ENCODE peak calls at places on chromosomes 16 and 17, in six cellular contexts. N is AG04450, B is retina, F is NCI-H748 treated with DMSO at 0.1 percent for 48 hours, Y is right cardiac atrium, O is H7. Q is an unnamed sample.

GRCh38 chr16:16009396-16009795 is 60.0 kb downstream of the ABCC1 start:
- DNase-seq in F (no peak), B (no peak), O (no peak), Y (no peak), N (no peak), Q (no peak)

GRCh38 chr17:57357392-57357784 is 101.1 kb downstream of the MSI2 start:
- DNase-seq in F (no peak), N (no peak), Y (peak), O (no peak), B (no peak), Q (no peak)

GRCh38 chr16:4661661-4662060 is 31.7 kb upstream of the NUDT16L1 start:
- DNase-seq in F (no peak), B (no peak), Y (no peak), O (no peak), N (no peak), Q (no peak)

GRCh38 chr17:72997559-72997958 is 94.9 kb downstream of the SLC39A11 start:
- DNase-seq in N (no peak), O (no peak), F (no peak), B (no peak), Y (no peak), Q (peak)

GRCh38 chr16:2042171-2042570 is 5.5 kb downstream of the NTHL1 start:
- DNase-seq in O (no peak), F (no peak), N (no peak), B (no peak), Y (peak), Q (no peak)

GRCh38 chr17:58352843-58353719 is 1.1 kb upstream of the SUPT4H1 start:
- DNase-seq in B (no peak), O (peak), N (no peak), F (peak), Y (no peak), Q (peak)

GRCh38 chr17:63881935-63882601 is at the start of gene GH2:
- DNase-seq in Y (no peak), B (peak), O (peak), F (no peak), N (no peak), Q (peak)

GRCh38 chr16:76947694-76948093 is 243.3 kb upstream of the MON1B start:
- DNase-seq in Y (no peak), N (no peak), B (no peak), F (no peak), O (no peak), Q (no peak)

GRCh38 chr17:61223725-61224124 is 175.9 kb upstream of the TBX2 start:
- DNase-seq in O (no peak), B (no peak), N (no peak), F (no peak), Y (no peak), Q (no peak)

GRCh38 chr17:40072481-40073346 is 9.9 kb downstream of the THRA start:
- DNase-seq in O (peak), B (no peak), N (no peak), Y (no peak), F (no peak), Q (peak)

GRCh38 chr17:6454495-6455320 is 10.5 kb downstream of the PIMREG start:
- DNase-seq in O (peak), N (no peak), Y (no peak), B (peak), F (no peak), Q (no peak)

GRCh38 chr16:67456383-67457140 is 24.4 kb downstream of the ATP6V0D1 start:
- DNase-seq in N (no peak), B (no peak), Y (peak), F (no peak), O (peak), Q (peak)

GRCh38 chr16:3716831-3717234 is 491 bp downstream of the TRAP1 start:
- DNase-seq in N (no peak), Y (no peak), O (peak), B (peak), F (no peak), Q (peak)

GRCh38 chr17:9233271-9233599 is 211.9 kb downstream of the NTN1 start:
- DNase-seq in Y (no peak), F (no peak), B (no peak), N (no peak), O (no peak), Q (no peak)

GRCh38 chr16:49857423-49858181 is 1.7 kb upstream of the ZNF423 start:
- DNase-seq in F (peak), Y (peak), O (peak), N (no peak), B (peak), Q (peak)

GRCh38 chr17:7389924-7390910 is 4.1 kb downstream of the PLSCR3 start:
- DNase-seq in O (peak), F (no peak), Y (no peak), N (no peak), B (no peak), Q (no peak)

GRCh38 chr16:318628-319027 is 33.9 kb downstream of the AXIN1 start:
- DNase-seq in B (no peak), N (no peak), Y (no peak), O (peak), F (no peak), Q (no peak)

GRCh38 chr17:41500131-41500911 is 5.1 kb downstream of the KRT13 start:
- DNase-seq in O (peak), B (peak), N (no peak), F (no peak), Y (no peak), Q (peak)

GRCh38 chr16:68972720-68973119 is 129.4 kb downstream of the TANGO6 start:
- DNase-seq in Y (no peak), N (peak), F (no peak), B (peak), O (peak), Q (peak)

GRCh38 chr17:80265205-80266068 is 4.8 kb downstream of the RNF213 start:
- DNase-seq in Y (no peak), F (no peak), B (no peak), N (no peak), O (no peak), Q (no peak)

GRCh38 chr16:66832661-66833305 is 2.0 kb upstream of the NAE1 start:
- DNase-seq in B (no peak), F (no peak), N (no peak), Y (no peak), O (no peak), Q (peak)

GRCh38 chr17:32564325-32564724 is 77.5 kb downstream of the CDK5R1 start:
- DNase-seq in F (no peak), B (no peak), O (no peak), Y (no peak), N (no peak), Q (no peak)